ENCODE peak calls at places on chromosomes 12 and 14, in six cellular contexts. F, T, N, B, G and Q are unnamed samples.

GRCh38 chr14:69049675-69050074 is 70.6 kb upstream of the ACTN1 start:
- DNase-seq in G (peak), F (peak), N (peak), B (no peak), T (peak), Q (peak)

GRCh38 chr14:80260649-80261048 is 49.3 kb upstream of the DIO2 start:
- DNase-seq in F (no peak), B (no peak), G (no peak), T (no peak), N (no peak), Q (no peak)

GRCh38 chr12:56749853-56750252 is 2.3 kb downstream of the PRIM1 start:
- DNase-seq in G (no peak), N (no peak), T (no peak), F (no peak), B (no peak), Q (no peak)

GRCh38 chr12:65685514-65685913 is 138.8 kb upstream of the HMGA2 start:
- DNase-seq in B (no peak), F (peak), G (peak), N (peak), T (peak), Q (peak)

GRCh38 chr12:77232045-77232444 is 166.7 kb upstream of the E2F7 start:
- DNase-seq in G (peak), N (no peak), T (peak), B (no peak), F (peak), Q (peak)

GRCh38 chr14:35414365-35414764 is 9.8 kb upstream of the NFKBIA start:
- DNase-seq in N (peak), T (peak), G (peak), B (no peak), F (peak), Q (peak)

GRCh38 chr14:74946659-74947281 is 8.6 kb downstream of the PGF start:
- DNase-seq in G (no peak), F (no peak), N (no peak), T (no peak), B (no peak), Q (no peak)

GRCh38 chr12:534216-534615 is 74.5 kb downstream of the B4GALNT3 start:
- DNase-seq in G (no peak), B (no peak), T (no peak), N (no peak), F (no peak), Q (no peak)

GRCh38 chr12:17976202-17976601 is 113.8 kb downstream of the RERGL start:
- DNase-seq in N (peak), T (peak), G (no peak), F (peak), B (peak), Q (no peak)

GRCh38 chr12:20438307-20438779 is 70.0 kb downstream of the PDE3A start:
- DNase-seq in G (peak), B (no peak), F (peak), N (peak), T (peak), Q (peak)

GRCh38 chr12:6950944-6951540 is at the start of gene PTPN6:
- DNase-seq in F (no peak), G (no peak), T (no peak), N (no peak), B (no peak), Q (no peak)

GRCh38 chr12:59861635-59862034 is 265.8 kb downstream of the SLC16A7 start:
- DNase-seq in B (no peak), F (no peak), T (peak), G (peak), N (no peak), Q (peak)

GRCh38 chr12:117836999-117837736 is 131.6 kb downstream of the KSR2 start:
- DNase-seq in F (peak), B (peak), G (peak), T (peak), N (peak), Q (peak)

GRCh38 chr12:2624543-2625266 is 170.1 kb upstream of the FKBP4 start:
- DNase-seq in F (peak), N (no peak), G (peak), T (no peak), B (peak), Q (peak)

GRCh38 chr14:93959239-93960107 is 16.9 kb downstream of the ASB2 start:
- DNase-seq in N (peak), F (peak), G (peak), B (no peak), T (peak), Q (peak)

GRCh38 chr14:74911704-74912103 is 11.4 kb downstream of the RPS6KL1 start:
- DNase-seq in B (no peak), T (no peak), G (no peak), F (no peak), N (no peak), Q (no peak)

GRCh38 chr12:56591111-56591510 is 39.0 kb downstream of the BAZ2A start:
- DNase-seq in N (no peak), B (no peak), F (no peak), T (no peak), G (no peak), Q (no peak)

GRCh38 chr12:39116877-39117276 is 211.5 kb upstream of the CPNE8 start:
- DNase-seq in N (no peak), G (no peak), T (no peak), F (no peak), B (peak), Q (no peak)

GRCh38 chr14:74905595-74906142 is 17.4 kb downstream of the RPS6KL1 start:
- DNase-seq in T (peak), F (peak), G (peak), N (no peak), B (peak), Q (peak)

GRCh38 chr12:52674416-52674775 is 5.8 kb downstream of the KRT1 start:
- DNase-seq in F (no peak), B (no peak), G (no peak), T (no peak), N (no peak), Q (no peak)